ENCODE peak calls at places on chromosomes 7 and 10, in ten cellular contexts. G, E, F, Q, I, Z, W, O, V and M are unnamed samples.

GRCh38 chr7:23315366-23315765 is 16.2 kb downstream of the MALSU1 start:
- DNase-seq in V (no peak), Q (no peak), E (no peak), Z (no peak), W (no peak), I (no peak), G (no peak), O (no peak), F (no peak), M (no peak)

GRCh38 chr10:54284526-54285193 is 516.4 kb downstream of the PCDH15 start:
- DNase-seq in I (no peak), Z (no peak), O (no peak), Q (no peak), G (no peak), W (no peak), E (no peak), V (no peak), F (no peak), M (no peak)

GRCh38 chr7:39186131-39186530 is 208.4 kb downstream of the POU6F2 start:
- DNase-seq in O (no peak), F (no peak), G (no peak), E (no peak), I (no peak), Q (no peak), V (no peak), W (no peak), Z (no peak), M (no peak)

GRCh38 chr10:48890904-48891839 is 48.5 kb downstream of the LRRC18 start:
- DNase-seq in O (no peak), W (no peak), I (no peak), Z (peak; percentile 31), E (no peak), G (peak; percentile 25), F (no peak), Q (no peak), V (no peak), M (no peak)

GRCh38 chr7:79055722-79056415 is 397.6 kb downstream of the MAGI2 start:
- DNase-seq in G (no peak), I (no peak), E (no peak), F (peak; percentile 45), Z (no peak), Q (no peak), O (no peak), W (no peak), V (peak; percentile 78), M (no peak)

GRCh38 chr10:78778446-78779338 is 290.1 kb upstream of the ZMIZ1 start:
- DNase-seq in I (no peak), W (no peak), Q (no peak), O (no peak), Z (no peak), E (no peak), G (no peak), V (no peak), F (no peak), M (no peak)

GRCh38 chr10:30573714-30574422 is 55.7 kb downstream of the LYZL2 start:
- DNase-seq in O (no peak), G (no peak), Z (no peak), V (no peak), E (no peak), F (no peak), W (no peak), Q (no peak), I (no peak), M (no peak)

GRCh38 chr10:119340893-119341235 is 133.5 kb downstream of the GRK5 start:
- DNase-seq in Z (no peak), V (no peak), W (no peak), G (no peak), Q (no peak), O (no peak), E (no peak), I (no peak), F (no peak), M (peak; percentile 31)

GRCh38 chr10:95246582-95247051 is 44.2 kb downstream of the PDLIM1 start:
- DNase-seq in F (peak; percentile 91), Z (peak; percentile 91), G (peak; percentile 88), I (no peak), Q (peak; percentile 51), V (peak; percentile 38), W (peak; percentile 69), O (peak; percentile 68), E (peak; percentile 96), M (peak; percentile 47)

GRCh38 chr7:140000666-140001268 is 62.0 kb downstream of the PARP12 start:
- DNase-seq in G (no peak), Q (no peak), E (no peak), F (no peak), Z (no peak), O (no peak), W (no peak), V (no peak), I (no peak), M (no peak)

GRCh38 chr7:99375070-99375807 is 709 bp downstream of the ARPC1B start:
- DNase-seq in F (peak; percentile 83), Q (peak; percentile 42), E (peak; percentile 71), Z (peak; percentile 74), W (peak; percentile 78), O (peak; percentile 85), G (peak; percentile 87), V (peak; percentile 78), I (no peak), M (peak; percentile 71)

GRCh38 chr7:138962561-138963270 is 18.5 kb downstream of the KIAA1549 start:
- DNase-seq in E (no peak), I (no peak), V (no peak), G (no peak), F (no peak), W (no peak), Z (no peak), O (no peak), Q (no peak), M (no peak)

DNA sequence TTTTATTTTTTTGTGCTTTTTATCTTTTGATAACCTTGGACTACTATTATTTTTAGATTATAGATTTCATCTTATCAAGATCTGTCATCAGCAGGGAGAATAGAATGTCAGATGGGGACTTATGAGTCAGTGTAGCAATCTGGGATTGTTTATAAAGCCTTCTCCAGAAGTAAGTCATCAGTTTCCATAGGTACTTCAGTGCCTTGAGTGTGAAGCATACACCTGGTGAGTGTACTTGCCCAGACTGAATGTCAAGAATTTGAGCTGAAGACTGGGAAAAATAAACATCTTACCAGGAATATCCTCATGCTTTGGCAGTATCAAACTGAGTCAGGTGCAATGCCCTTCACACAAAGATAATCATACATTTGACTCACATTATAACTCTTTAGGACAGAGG is 2.2 kb downstream of the CASD1 start:
- DNase-seq in O (no peak), E (no peak), V (no peak), W (no peak), F (no peak), Z (no peak), Q (no peak), I (no peak), G (no peak), M (no peak)
- H3K4me1 ChIP-seq in O (peaks cover 55% of the 10 kb centered on the region), E (peaks cover 41% of the 10 kb centered on the region), V (peaks cover 5% of the 10 kb centered on the region), W (no peaks in the 10 kb centered on the region), F (peaks cover 39% of the 10 kb centered on the region), Z (peaks cover 55% of the 10 kb centered on the region), Q (peaks cover 17% of the 10 kb centered on the region), I (peaks cover 50% of the 10 kb centered on the region), G (peaks cover 19% of the 10 kb centered on the region), M (peaks cover 25% of the 10 kb centered on the region)

DNA sequence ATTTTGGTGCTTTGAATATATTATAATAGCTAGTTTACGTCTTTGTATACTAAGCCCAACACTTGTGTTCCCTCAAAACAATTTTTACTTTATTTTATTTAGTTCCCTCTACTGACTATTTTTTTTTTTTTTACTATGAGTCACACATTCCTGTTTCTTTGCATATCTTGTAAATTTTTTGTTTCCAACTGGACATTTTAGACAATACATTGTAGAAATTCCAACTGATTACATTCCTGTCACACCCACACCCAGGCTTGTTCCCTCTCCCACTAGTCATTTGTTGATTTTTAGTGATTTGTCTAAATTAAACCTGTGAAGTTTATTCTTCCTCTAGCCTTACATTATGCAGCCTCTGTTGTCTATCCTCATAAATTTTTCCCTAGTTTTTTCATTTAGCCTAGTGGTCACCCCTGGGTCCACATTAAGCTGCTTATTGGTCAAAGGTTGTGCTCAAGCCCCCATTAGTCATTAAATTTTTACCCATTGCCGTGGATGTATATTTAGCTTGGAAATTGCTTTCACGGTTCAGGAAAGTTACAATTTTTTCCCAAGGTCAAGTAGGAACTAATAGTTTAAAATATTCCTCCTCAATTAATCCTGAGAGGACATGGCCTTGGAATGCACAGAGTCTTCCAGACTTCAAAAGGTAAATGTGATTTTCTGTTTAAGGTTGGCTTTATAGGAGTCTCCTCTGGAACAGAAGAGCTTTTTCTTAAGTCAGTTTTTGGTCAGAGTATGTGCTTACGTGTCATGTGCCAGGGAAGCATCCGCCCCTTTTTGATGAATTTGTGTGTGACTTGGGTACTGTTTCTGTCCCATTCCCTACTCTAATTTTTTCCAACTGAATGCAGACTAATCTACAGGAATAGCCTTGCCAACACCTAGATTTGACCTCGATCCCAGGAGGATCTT is 207.6 kb upstream of the TMEM72 start:
- DNase-seq in I (no peak), Q (no peak), W (no peak), E (no peak), V (no peak), O (no peak), F (no peak), G (peak; percentile 74), Z (no peak), M (no peak)
- H3K4me3 ChIP-seq in I (no peak overlapping the region), Q (no peak overlapping the region), W (no peak overlapping the region), E (no peak overlapping the region), V (no peak overlapping the region), O (no peak overlapping the region), F (no peak overlapping the region), G (peak overlapping the region; percentile 23), Z (no peak overlapping the region), M (no peak overlapping the region)

DNA sequence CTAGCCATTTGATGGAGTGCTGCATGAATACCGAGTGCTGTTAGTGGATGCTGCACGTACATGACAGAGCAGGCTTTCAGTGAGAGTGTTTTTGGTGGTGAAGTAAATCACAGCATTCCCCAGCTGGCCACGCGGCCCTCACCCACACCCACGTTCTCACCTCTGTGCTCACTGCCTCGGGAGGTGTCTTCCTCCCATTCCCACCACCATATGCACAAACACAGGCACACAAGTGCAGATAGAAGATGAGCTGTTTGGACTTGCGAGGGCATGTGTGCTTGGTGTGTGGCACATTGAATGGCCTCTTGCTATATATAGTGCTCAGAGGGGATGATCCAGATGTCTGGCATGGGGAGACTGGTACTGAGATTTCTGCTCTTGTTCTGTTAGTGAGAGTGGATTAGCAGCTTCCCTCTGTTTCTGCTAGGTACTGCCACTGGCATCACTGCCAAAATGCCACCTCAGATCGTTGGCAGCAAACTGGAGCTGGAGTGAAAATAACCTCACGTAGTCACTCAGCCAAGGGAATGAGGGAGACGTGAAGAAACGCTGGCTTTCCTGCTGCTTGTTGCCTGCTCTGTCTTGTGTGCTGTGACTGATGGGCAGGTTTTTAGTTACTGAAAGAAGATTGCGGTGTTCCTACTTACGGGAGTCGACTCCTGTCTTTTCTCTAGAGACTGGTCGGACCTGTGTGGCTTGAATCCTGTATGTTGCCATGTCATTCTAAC is 19.1 kb downstream of the DNAJB6 start:
- DNase-seq in F (no peak), E (no peak), I (no peak), Q (no peak), V (no peak), O (peak; percentile 39), W (no peak), G (peak; percentile 80), Z (no peak), M (no peak)
- H3K27ac ChIP-seq in F (no peak overlapping the region), E (peak overlapping the region; percentile 8), I (peak overlapping the region; percentile 40), Q (no peak overlapping the region), V (no peak overlapping the region), O (peak overlapping the region; percentile 85), W (peak overlapping the region; percentile 32), G (peak overlapping the region; percentile 44), Z (no peak overlapping the region), M (no peak overlapping the region)

DNA sequence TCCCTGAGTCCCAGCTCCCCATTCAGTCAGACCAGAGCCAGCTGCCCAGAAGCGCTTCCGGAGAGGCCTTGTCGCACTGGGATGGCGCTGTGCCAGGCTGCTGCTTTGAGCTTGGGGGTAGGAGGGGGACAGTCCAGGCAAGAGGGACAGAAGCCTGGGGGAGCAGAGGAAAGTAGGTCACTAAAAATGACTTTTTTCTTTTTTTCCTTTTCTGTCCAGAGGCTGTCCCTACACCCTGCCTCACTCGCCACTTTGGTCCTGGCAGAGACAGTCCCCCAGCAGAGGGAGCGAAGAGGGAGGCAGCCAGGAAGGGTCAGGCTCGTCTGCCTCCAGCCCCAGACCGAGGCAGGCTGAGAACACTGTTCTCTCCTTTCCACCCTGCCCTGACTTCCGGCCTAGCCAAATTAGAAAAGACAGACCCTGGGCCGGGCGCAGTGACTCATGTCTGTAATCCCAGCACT is 15.8 kb upstream of the TRIM8 start:
- DNase-seq in Q (no peak), Z (no peak), E (no peak), G (peak; percentile 53), V (peak; percentile 75), I (no peak), W (peak; percentile 53), O (peak; percentile 78), F (peak; percentile 35), M (no peak)
- H3K4me1 ChIP-seq in Q (no peaks in the 10 kb centered on the region), Z (peaks cover 84% of the 10 kb centered on the region), E (peaks cover 58% of the 10 kb centered on the region), G (peaks cover 67% of the 10 kb centered on the region), V (peaks cover 21% of the 10 kb centered on the region), I (peaks cover 90% of the 10 kb centered on the region), W (peaks cover 30% of the 10 kb centered on the region), O (peaks cover 91% of the 10 kb centered on the region), F (peaks cover 69% of the 10 kb centered on the region), M (peaks cover 12% of the 10 kb centered on the region)